ENCODE peak calls at places on chromosomes 7 and 10, in six cellular contexts. W is pancreas; E is fibroblast of lung; J is HCT116; Q is CD4-positive, alpha-beta T cell; I is upper lobe of left lung. H is an unnamed sample.

GRCh38 chr10:82358486-82359097 is 483.6 kb downstream of the NRG3 start:
- DNase-seq in W (no peak), E (peak), J (no peak), Q (no peak), I (no peak), H (no peak)

GRCh38 chr7:122626785-122627184 is 72.1 kb downstream of the RNF133 start:
- DNase-seq in W (no peak), E (no peak), J (no peak), Q (no peak), I (peak), H (no peak)

GRCh38 chr7:136957391-136957790 is 88.9 kb downstream of the CHRM2 start:
- DNase-seq in W (no peak), E (peak), J (no peak), Q (no peak), I (no peak), H (no peak)

GRCh38 chr7:78770422-78771410 is 682.8 kb downstream of the MAGI2 start:
- DNase-seq in W (no peak), E (peak), J (no peak), Q (no peak), I (no peak), H (peak)

GRCh38 chr10:32956365-32957197 is 1.4 kb downstream of the ITGB1 start:
- DNase-seq in W (no peak), E (no peak), J (no peak), Q (no peak), I (no peak), H (no peak)

GRCh38 chr10:22308390-22308789 is 7.8 kb upstream of the COMMD3 start:
- DNase-seq in W (no peak), E (no peak), J (no peak), Q (no peak), I (no peak), H (no peak)

GRCh38 chr10:3353235-3353634 is 180.7 kb upstream of the PITRM1 start:
- DNase-seq in W (no peak), E (no peak), J (no peak), Q (no peak), I (no peak), H (no peak)

GRCh38 chr7:20146461-20146860 is 70.7 kb downstream of the MACC1 start:
- DNase-seq in W (no peak), E (peak), J (no peak), Q (no peak), I (no peak), H (no peak)

GRCh38 chr10:78062296-78062695 is 28.6 kb downstream of the RPS24 start:
- DNase-seq in W (no peak), E (no peak), J (no peak), Q (no peak), I (no peak), H (no peak)

GRCh38 chr10:71085689-71086438 is 126.5 kb upstream of the UNC5B start:
- DNase-seq in W (no peak), E (no peak), J (no peak), Q (no peak), I (peak), H (no peak)

GRCh38 chr7:56033671-56034432 is 17.4 kb downstream of the PSPH start:
- DNase-seq in W (peak), E (peak), J (peak), Q (peak), I (peak), H (peak)

GRCh38 chr10:112045885-112046284 is 137.7 kb downstream of the GPAM start:
- DNase-seq in W (no peak), E (no peak), J (no peak), Q (no peak), I (no peak), H (no peak)

GRCh38 chr7:22074961-22075360 is 129.3 kb upstream of the CDCA7L start:
- DNase-seq in W (no peak), E (no peak), J (no peak), Q (no peak), I (no peak), H (no peak)

GRCh38 chr7:150826061-150826849 is 25.7 kb downstream of the TMEM176A start:
- DNase-seq in W (no peak), E (no peak), J (no peak), Q (no peak), I (no peak), H (no peak)

GRCh38 chr7:150828384-150828783 is 23.9 kb upstream of the AOC1 start:
- DNase-seq in W (no peak), E (no peak), J (no peak), Q (no peak), I (no peak), H (no peak)

GRCh38 chr7:150823484-150824126 is 23.0 kb downstream of the TMEM176A start:
- DNase-seq in W (no peak), E (no peak), J (no peak), Q (no peak), I (no peak), H (no peak)

GRCh38 chr7:150823010-150823409 is 22.4 kb downstream of the TMEM176A start:
- DNase-seq in W (no peak), E (no peak), J (no peak), Q (no peak), I (no peak), H (no peak)

GRCh38 chr7:150824379-150825177 is 24.0 kb downstream of the TMEM176A start:
- DNase-seq in W (no peak), E (no peak), J (no peak), Q (no peak), I (no peak), H (no peak)
- H3K27ac ChIP-seq in W (no peak), E (no peak), J (no peak), Q (no peak), I (no peak), H (no peak)

DNA sequence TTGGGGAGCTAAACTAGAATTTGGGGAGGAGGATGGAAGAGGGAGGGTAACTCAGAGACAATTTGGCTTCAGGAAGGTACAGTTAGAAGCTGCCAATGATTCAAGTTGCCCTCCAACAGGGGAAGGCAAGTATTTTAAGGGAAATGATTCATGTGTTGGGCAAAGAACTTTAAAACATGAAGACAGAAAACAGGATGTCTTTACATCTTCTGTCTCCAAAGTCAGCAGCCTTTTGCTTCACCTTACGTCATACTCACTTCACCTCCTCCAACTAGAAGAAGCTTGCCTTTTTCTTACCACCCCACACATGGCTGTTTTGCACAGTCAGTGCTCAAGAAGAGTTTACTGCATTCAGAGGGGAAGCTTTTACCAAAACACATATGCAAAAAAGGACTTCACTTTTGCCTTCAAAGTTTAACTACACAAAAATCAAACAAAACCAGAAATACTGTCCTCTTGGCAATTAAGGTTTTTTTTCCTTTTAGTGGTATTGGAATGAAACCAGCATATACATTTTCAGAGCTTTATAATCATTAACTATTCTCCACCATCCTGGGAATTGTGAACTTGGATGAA is 36.0 kb downstream of the PPP1R3C start:
- DNase-seq in W (no peak), E (peak), J (no peak), Q (no peak), I (no peak), H (no peak)
- H3K27ac ChIP-seq in W (no peak), E (no peak), J (no peak), Q (no peak), I (no peak), H (peak)

GRCh38 chr10:60367014-60367413 is 22.7 kb downstream of the ANK3 start:
- DNase-seq in W (no peak), E (no peak), J (no peak), Q (no peak), I (no peak), H (no peak)

GRCh38 chr10:60367431-60367830 is 22.2 kb downstream of the ANK3 start:
- DNase-seq in W (no peak), E (no peak), J (no peak), Q (no peak), I (no peak), H (no peak)

GRCh38 chr10:60372436-60372835 is 17.2 kb downstream of the ANK3 start:
- DNase-seq in W (no peak), E (no peak), J (no peak), Q (no peak), I (no peak), H (peak)

DNA sequence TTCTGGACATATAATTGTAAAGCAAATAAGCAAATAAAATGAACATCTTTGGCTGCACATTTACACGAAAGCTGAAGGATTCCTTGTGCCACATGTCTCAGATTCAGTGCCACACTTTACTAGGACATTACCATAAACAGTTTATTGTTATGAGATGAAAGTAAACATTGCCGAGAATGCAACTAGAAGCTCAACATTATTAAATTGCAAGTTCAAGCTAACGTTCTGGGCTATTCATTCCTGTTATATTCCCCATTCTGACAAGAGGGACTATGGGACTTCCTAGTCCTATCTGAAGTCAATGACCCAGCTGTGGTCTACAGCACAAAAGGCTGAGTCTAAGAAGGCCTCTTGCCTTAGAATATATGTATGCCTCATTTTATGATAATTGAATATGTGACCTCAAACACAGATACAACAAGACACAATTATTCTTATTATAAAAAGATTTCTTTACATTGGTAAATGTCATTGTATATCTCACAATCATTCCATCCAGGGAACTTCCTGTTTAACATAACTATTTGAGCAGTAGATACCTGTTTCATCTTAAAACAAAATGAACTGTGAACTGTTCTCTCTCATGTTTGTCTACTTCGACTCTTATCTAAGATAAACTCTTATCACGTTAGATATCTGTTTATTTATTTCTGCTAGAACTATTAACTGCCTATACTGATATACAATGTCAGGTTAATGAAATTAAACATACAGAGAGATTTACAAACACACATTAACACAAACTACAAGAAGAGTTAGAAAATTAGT is 20.3 kb downstream of the ANK3 start:
- DNase-seq in W (no peak), E (no peak), J (no peak), Q (no peak), I (no peak), H (no peak)
- H3K27ac ChIP-seq in W (no peak), E (no peak), J (no peak), Q (no peak), I (no peak), H (peak)

DNA sequence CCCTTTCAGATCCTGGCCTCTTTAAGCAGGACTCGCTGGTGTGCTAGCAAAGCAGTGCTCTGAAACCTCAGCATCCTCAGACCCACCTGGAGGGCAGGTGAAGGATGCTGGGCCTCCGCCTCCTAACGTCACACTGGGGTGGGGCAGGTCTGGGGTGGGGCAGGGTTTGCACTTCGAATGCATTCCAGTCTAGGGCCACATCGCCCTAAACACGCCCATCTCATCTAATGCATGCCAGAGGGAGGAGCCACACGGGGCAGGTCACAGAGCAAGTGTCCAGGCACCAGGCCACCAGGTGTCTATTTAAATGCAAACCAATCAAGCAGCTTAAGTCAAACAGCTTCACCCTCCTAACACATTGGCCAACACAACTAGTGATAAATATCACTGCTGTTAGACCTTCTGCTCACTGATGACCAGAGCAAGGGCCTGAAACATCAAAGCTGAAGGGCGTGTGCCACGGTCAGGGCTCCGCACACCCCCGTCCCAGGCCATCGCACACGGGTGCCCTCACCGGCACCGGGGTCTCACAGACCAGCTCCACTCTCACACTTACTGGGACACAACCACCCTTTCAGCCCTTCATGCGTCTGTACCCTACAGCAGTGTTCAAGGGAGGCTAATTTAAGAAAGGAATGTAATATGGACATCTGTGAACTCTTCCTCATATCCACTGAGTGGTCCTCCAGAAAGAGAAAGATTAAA is 47.1 kb downstream of the DIP2C start:
- DNase-seq in W (no peak), E (no peak), J (no peak), Q (no peak), I (no peak), H (no peak)
- H3K27ac ChIP-seq in W (no peak), E (no peak), J (no peak), Q (no peak), I (no peak), H (no peak)

GRCh38 chr7:135147899-135148721 is at the start of gene TMEM140:
- DNase-seq in W (no peak), E (peak), J (no peak), Q (peak), I (peak), H (no peak)

GRCh38 chr7:135150072-135150782 is 2.4 kb downstream of the TMEM140 start:
- DNase-seq in W (no peak), E (no peak), J (no peak), Q (no peak), I (peak), H (no peak)

GRCh38 chr7:135152447-135152846 is 4.6 kb downstream of the TMEM140 start:
- DNase-seq in W (no peak), E (no peak), J (no peak), Q (no peak), I (no peak), H (no peak)

GRCh38 chr7:135154734-135155133 is 6.9 kb downstream of the TMEM140 start:
- DNase-seq in W (no peak), E (no peak), J (no peak), Q (no peak), I (no peak), H (no peak)

GRCh38 chr7:135151162-135151932 is 3.5 kb downstream of the TMEM140 start:
- DNase-seq in W (no peak), E (no peak), J (no peak), Q (no peak), I (peak), H (no peak)
- H3K27ac ChIP-seq in W (no peak), E (no peak), J (no peak), Q (no peak), I (peak), H (no peak)

GRCh38 chr7:36283711-36284130 is 105.9 kb upstream of the ANLN start:
- DNase-seq in W (no peak), E (no peak), J (no peak), Q (no peak), I (peak), H (peak)

GRCh38 chr7:36279926-36280315 is 109.7 kb upstream of the ANLN start:
- DNase-seq in W (no peak), E (no peak), J (no peak), Q (no peak), I (no peak), H (no peak)

GRCh38 chr7:36280840-36281812 is 108.5 kb upstream of the ANLN start:
- DNase-seq in W (no peak), E (peak), J (peak), Q (no peak), I (peak), H (peak)

GRCh38 chr7:36283171-36283570 is 106.5 kb upstream of the ANLN start:
- DNase-seq in W (no peak), E (no peak), J (no peak), Q (no peak), I (no peak), H (no peak)

DNA sequence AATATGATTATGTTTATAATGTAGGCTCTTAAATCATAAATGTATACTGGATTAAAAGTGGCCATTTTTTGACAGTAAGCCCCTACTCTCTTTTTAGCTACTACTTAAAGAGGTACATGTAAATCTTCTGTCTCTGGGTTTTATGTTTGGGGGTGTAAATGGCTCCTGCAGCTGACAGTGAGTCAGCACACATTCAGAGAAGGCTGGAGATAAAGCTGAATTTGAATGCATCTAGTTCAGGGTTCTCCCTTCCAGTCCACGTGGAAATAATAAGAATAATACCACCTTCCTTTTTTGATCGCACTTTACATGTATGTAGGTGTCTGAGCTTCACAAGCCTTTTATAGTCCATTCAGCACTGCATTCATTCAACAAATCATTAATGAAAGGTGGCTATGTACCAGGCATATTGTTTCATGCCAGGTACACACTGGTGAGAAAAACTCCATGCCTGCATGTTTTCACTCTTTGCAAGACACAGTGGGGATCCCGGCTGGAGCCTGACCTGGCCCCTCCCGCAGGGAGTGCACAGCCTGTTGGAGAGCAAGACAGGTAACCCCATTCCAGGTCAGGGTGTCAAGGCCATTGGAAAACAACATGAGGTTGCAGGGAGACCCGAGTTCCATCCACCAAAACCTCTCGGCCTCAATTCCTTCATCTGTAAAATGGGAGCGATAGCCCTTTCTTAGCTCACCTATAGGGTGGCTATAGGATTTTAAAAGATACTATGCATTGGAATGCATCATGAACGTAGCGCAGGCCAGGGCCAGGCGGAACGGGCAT is 107.5 kb upstream of the ANLN start:
- DNase-seq in W (no peak), E (no peak), J (no peak), Q (no peak), I (no peak), H (no peak)
- H3K27ac ChIP-seq in W (no peak), E (no peak), J (no peak), Q (no peak), I (no peak), H (peak)

GRCh38 chr7:127377425-127377824 is 15.1 kb downstream of the ZNF800 start:
- DNase-seq in W (no peak), E (no peak), J (no peak), Q (no peak), I (no peak), H (no peak)
- H3K27ac ChIP-seq in W (no peak), E (no peak), J (no peak), Q (no peak), I (no peak), H (no peak)